ENCODE peak calls at places on chromosomes 13 and 19, in eight cellular contexts. One of them, this sample, is unnamed.

GRCh38 chr13:32587774-32588165 is 1.5 kb downstream of the PDS5B start:
- DNase-seq in bronchial epithelial cell: peak; percentile 39
- DNase-seq in MM.1S: peak; percentile 15
- DNase-seq in suprapubic skin: no peak
- DNase-seq in foreskin fibroblast: no peak
- DNase-seq in cardiac fibroblast: no peak
- DNase-seq in IMR-90: peak; percentile 30
- DNase-seq in upper lobe of right lung: no peak
- DNase-seq in this sample: peak; percentile 21

GRCh38 chr19:33249740-33250366 is 24.2 kb upstream of the SLC7A10 start:
- DNase-seq in upper lobe of right lung: no peak
- DNase-seq in suprapubic skin: no peak
- DNase-seq in cardiac fibroblast: no peak
- DNase-seq in MM.1S: no peak
- DNase-seq in bronchial epithelial cell: no peak
- DNase-seq in IMR-90: no peak
- DNase-seq in foreskin fibroblast: no peak
- DNase-seq in this sample: no peak

GRCh38 chr19:1812426-1813196 is 535 bp upstream of the ATP8B3 start:
- DNase-seq in MM.1S: peak; percentile 93
- DNase-seq in cardiac fibroblast: peak; percentile 96
- DNase-seq in upper lobe of right lung: peak; percentile 96
- DNase-seq in suprapubic skin: peak; percentile 97
- DNase-seq in IMR-90: peak; percentile 90
- DNase-seq in bronchial epithelial cell: peak; percentile 89
- DNase-seq in foreskin fibroblast: peak; percentile 97
- DNase-seq in this sample: peak; percentile 87

GRCh38 chr13:49759503-49759902 is 33.0 kb downstream of the KPNA3 start:
- DNase-seq in upper lobe of right lung: no peak
- DNase-seq in cardiac fibroblast: no peak
- DNase-seq in foreskin fibroblast: peak; percentile 21
- DNase-seq in suprapubic skin: no peak
- DNase-seq in bronchial epithelial cell: no peak
- DNase-seq in MM.1S: no peak
- DNase-seq in IMR-90: no peak
- DNase-seq in this sample: no peak

GRCh38 chr13:33322474-33322827 is 36.9 kb upstream of the STARD13 start:
- DNase-seq in upper lobe of right lung: no peak
- DNase-seq in suprapubic skin: no peak
- DNase-seq in bronchial epithelial cell: no peak
- DNase-seq in IMR-90: peak; percentile 95
- DNase-seq in cardiac fibroblast: peak; percentile 85
- DNase-seq in foreskin fibroblast: peak; percentile 86
- DNase-seq in MM.1S: no peak
- DNase-seq in this sample: no peak

GRCh38 chr13:52832268-52832667 is 16.2 kb downstream of the PCDH8 start:
- DNase-seq in foreskin fibroblast: no peak
- DNase-seq in cardiac fibroblast: no peak
- DNase-seq in upper lobe of right lung: no peak
- DNase-seq in IMR-90: no peak
- DNase-seq in suprapubic skin: no peak
- DNase-seq in MM.1S: no peak
- DNase-seq in bronchial epithelial cell: no peak
- DNase-seq in this sample: no peak

GRCh38 chr13:39522329-39522728 is 80.7 kb downstream of the LHFPL6 start:
- DNase-seq in bronchial epithelial cell: no peak
- DNase-seq in cardiac fibroblast: no peak
- DNase-seq in upper lobe of right lung: no peak
- DNase-seq in MM.1S: no peak
- DNase-seq in IMR-90: no peak
- DNase-seq in foreskin fibroblast: no peak
- DNase-seq in suprapubic skin: no peak
- DNase-seq in this sample: no peak

GRCh38 chr13:77637583-77637982 is 59.9 kb upstream of the SLAIN1 start:
- DNase-seq in IMR-90: no peak
- DNase-seq in upper lobe of right lung: no peak
- DNase-seq in suprapubic skin: no peak
- DNase-seq in bronchial epithelial cell: no peak
- DNase-seq in foreskin fibroblast: no peak
- DNase-seq in cardiac fibroblast: no peak
- DNase-seq in MM.1S: no peak
- DNase-seq in this sample: no peak

GRCh38 chr19:35901854-35902661 is at the start of gene HCST:
- DNase-seq in foreskin fibroblast: peak; percentile 63
- DNase-seq in cardiac fibroblast: no peak
- DNase-seq in MM.1S: no peak
- DNase-seq in upper lobe of right lung: no peak
- DNase-seq in suprapubic skin: no peak
- DNase-seq in IMR-90: peak; percentile 22
- DNase-seq in bronchial epithelial cell: peak; percentile 29
- DNase-seq in this sample: peak; percentile 9

GRCh38 chr19:55406869-55407624 is 541 bp downstream of the UBE2S start:
- DNase-seq in IMR-90: no peak
- DNase-seq in MM.1S: peak; percentile 30
- DNase-seq in suprapubic skin: no peak
- DNase-seq in foreskin fibroblast: peak; percentile 70
- DNase-seq in cardiac fibroblast: peak; percentile 50
- DNase-seq in bronchial epithelial cell: no peak
- DNase-seq in upper lobe of right lung: peak; percentile 77
- DNase-seq in this sample: no peak

GRCh38 chr19:36686365-36687213 is 823 bp upstream of the ZNF567 start:
- DNase-seq in bronchial epithelial cell: peak; percentile 6
- DNase-seq in upper lobe of right lung: no peak
- DNase-seq in foreskin fibroblast: peak; percentile 39
- DNase-seq in IMR-90: peak; percentile 5
- DNase-seq in MM.1S: no peak
- DNase-seq in suprapubic skin: no peak
- DNase-seq in cardiac fibroblast: peak; percentile 6
- DNase-seq in this sample: peak; percentile 2

GRCh38 chr19:13214036-13214730 is 64.0 kb downstream of the IER2 start:
- DNase-seq in IMR-90: no peak
- DNase-seq in cardiac fibroblast: no peak
- DNase-seq in foreskin fibroblast: no peak
- DNase-seq in bronchial epithelial cell: no peak
- DNase-seq in MM.1S: no peak
- DNase-seq in upper lobe of right lung: no peak
- DNase-seq in suprapubic skin: no peak
- DNase-seq in this sample: no peak

GRCh38 chr19:8592231-8593009 is 15.2 kb upstream of the MYO1F start:
- DNase-seq in upper lobe of right lung: peak; percentile 91
- DNase-seq in IMR-90: peak; percentile 95
- DNase-seq in bronchial epithelial cell: no peak
- DNase-seq in foreskin fibroblast: peak; percentile 91
- DNase-seq in cardiac fibroblast: peak; percentile 98
- DNase-seq in MM.1S: no peak
- DNase-seq in suprapubic skin: peak; percentile 98
- DNase-seq in this sample: peak; percentile 33

GRCh38 chr19:918481-919156 is 1.5 kb downstream of the KISS1R start:
- DNase-seq in suprapubic skin: no peak
- DNase-seq in foreskin fibroblast: no peak
- DNase-seq in IMR-90: no peak
- DNase-seq in MM.1S: no peak
- DNase-seq in cardiac fibroblast: no peak
- DNase-seq in bronchial epithelial cell: no peak
- DNase-seq in upper lobe of right lung: peak; percentile 65
- DNase-seq in this sample: peak; percentile 19

GRCh38 chr19:30283556-30283955 is 88.6 kb upstream of the ZNF536 start:
- DNase-seq in suprapubic skin: no peak
- DNase-seq in upper lobe of right lung: no peak
- DNase-seq in cardiac fibroblast: no peak
- DNase-seq in MM.1S: no peak
- DNase-seq in IMR-90: no peak
- DNase-seq in bronchial epithelial cell: no peak
- DNase-seq in foreskin fibroblast: no peak
- DNase-seq in this sample: no peak

GRCh38 chr19:2246014-2246620 is 3.0 kb upstream of the AMH start:
- DNase-seq in bronchial epithelial cell: no peak
- DNase-seq in MM.1S: no peak
- DNase-seq in cardiac fibroblast: no peak
- DNase-seq in suprapubic skin: no peak
- DNase-seq in foreskin fibroblast: no peak
- DNase-seq in upper lobe of right lung: no peak
- DNase-seq in IMR-90: no peak
- DNase-seq in this sample: no peak

GRCh38 chr19:10292789-10293636 is 3.3 kb downstream of the ICAM5 start:
- DNase-seq in foreskin fibroblast: no peak
- DNase-seq in suprapubic skin: no peak
- DNase-seq in upper lobe of right lung: no peak
- DNase-seq in MM.1S: no peak
- DNase-seq in cardiac fibroblast: no peak
- DNase-seq in IMR-90: no peak
- DNase-seq in bronchial epithelial cell: no peak
- DNase-seq in this sample: peak; percentile 32

GRCh38 chr19:10295847-10296591 is 6.3 kb downstream of the ICAM5 start:
- DNase-seq in cardiac fibroblast: no peak
- DNase-seq in foreskin fibroblast: no peak
- DNase-seq in IMR-90: no peak
- DNase-seq in suprapubic skin: no peak
- DNase-seq in bronchial epithelial cell: no peak
- DNase-seq in MM.1S: no peak
- DNase-seq in upper lobe of right lung: no peak
- DNase-seq in this sample: no peak

GRCh38 chr19:10294368-10294697 is 4.6 kb downstream of the ICAM5 start:
- DNase-seq in suprapubic skin: no peak
- DNase-seq in bronchial epithelial cell: no peak
- DNase-seq in foreskin fibroblast: peak; percentile 38
- DNase-seq in cardiac fibroblast: no peak
- DNase-seq in IMR-90: no peak
- DNase-seq in upper lobe of right lung: no peak
- DNase-seq in MM.1S: no peak
- DNase-seq in this sample: no peak

GRCh38 chr19:10293637-10294367 is 4.0 kb downstream of the ICAM5 start:
- DNase-seq in suprapubic skin: no peak
- DNase-seq in IMR-90: no peak
- DNase-seq in foreskin fibroblast: no peak
- DNase-seq in upper lobe of right lung: no peak
- DNase-seq in cardiac fibroblast: no peak
- DNase-seq in bronchial epithelial cell: no peak
- DNase-seq in MM.1S: no peak
- DNase-seq in this sample: no peak

DNA sequence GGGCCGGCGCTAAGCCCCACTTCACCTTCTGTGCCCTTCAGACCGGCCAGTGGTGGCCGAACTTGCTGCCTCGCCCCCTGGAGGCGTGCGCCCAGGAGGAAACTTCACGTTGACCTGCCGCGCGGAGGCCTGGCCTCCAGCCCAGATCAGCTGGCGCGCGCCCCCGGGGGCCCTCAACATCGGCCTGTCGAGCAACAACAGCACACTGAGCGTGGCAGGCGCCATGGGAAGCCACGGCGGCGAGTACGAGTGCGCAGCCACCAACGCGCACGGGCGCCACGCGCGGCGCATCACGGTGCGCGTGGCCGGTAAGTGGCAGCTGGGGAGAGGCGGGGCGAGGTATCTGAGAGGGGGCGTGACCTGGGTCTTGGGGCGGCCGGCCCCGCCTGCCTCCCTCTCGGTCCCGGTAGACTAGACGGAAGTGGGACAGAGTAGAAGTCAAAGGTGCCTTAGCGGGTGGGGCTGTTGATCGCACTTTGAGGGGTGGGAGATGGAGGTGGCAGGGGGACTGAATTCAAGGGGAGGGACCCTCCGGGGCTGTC is 5.6 kb downstream of the ICAM5 start:
- DNase-seq in MM.1S: peak; percentile 50
- DNase-seq in IMR-90: no peak
- DNase-seq in bronchial epithelial cell: no peak
- DNase-seq in suprapubic skin: no peak
- DNase-seq in upper lobe of right lung: peak; percentile 89
- DNase-seq in foreskin fibroblast: peak; percentile 37
- DNase-seq in cardiac fibroblast: peak; percentile 42
- DNase-seq in this sample: no peak
- H3K4me3 ChIP-seq in MM.1S: peak overlapping the region; percentile 53
- H3K4me3 ChIP-seq in IMR-90: no peak overlapping the region
- H3K4me3 ChIP-seq in bronchial epithelial cell: no peak overlapping the region
- H3K4me3 ChIP-seq in suprapubic skin: peak overlapping the region; percentile 39
- H3K4me3 ChIP-seq in upper lobe of right lung: peak overlapping the region; percentile 37
- H3K4me3 ChIP-seq in foreskin fibroblast: no peak overlapping the region
- H3K4me3 ChIP-seq in cardiac fibroblast: peak overlapping the region; percentile 14
- H3K4me3 ChIP-seq in this sample: no peak overlapping the region

DNA sequence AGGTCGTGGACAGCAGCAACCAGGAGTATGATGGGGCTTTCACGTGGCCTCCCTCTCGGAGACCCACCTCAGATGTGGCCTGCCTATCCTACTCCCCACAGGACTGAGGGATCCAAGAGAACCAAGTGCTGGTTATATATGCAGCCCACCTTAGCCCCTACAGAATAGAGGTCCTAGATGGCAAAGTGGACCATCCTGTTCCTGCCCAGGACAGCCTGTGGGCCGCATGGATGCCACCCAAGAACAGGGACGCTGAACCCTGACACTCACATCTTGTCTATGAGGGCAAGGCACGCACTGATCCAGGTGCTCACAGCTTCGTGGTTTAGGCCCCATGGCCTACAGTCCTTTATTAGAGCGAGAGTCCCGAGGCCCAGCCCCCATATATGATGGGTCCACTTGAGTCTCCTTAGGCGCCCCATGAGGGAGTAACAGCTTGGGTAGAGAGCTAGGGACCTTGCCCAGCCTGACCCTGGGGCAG is 1.5 kb upstream of the SLC27A5 start:
- DNase-seq in bronchial epithelial cell: no peak
- DNase-seq in IMR-90: no peak
- DNase-seq in MM.1S: no peak
- DNase-seq in upper lobe of right lung: no peak
- DNase-seq in suprapubic skin: no peak
- DNase-seq in foreskin fibroblast: no peak
- DNase-seq in cardiac fibroblast: no peak
- DNase-seq in this sample: no peak
- H3K4me3 ChIP-seq in bronchial epithelial cell: no peak overlapping the region
- H3K4me3 ChIP-seq in IMR-90: no peak overlapping the region
- H3K4me3 ChIP-seq in MM.1S: no peak overlapping the region
- H3K4me3 ChIP-seq in upper lobe of right lung: no peak overlapping the region
- H3K4me3 ChIP-seq in suprapubic skin: no peak overlapping the region
- H3K4me3 ChIP-seq in foreskin fibroblast: no peak overlapping the region
- H3K4me3 ChIP-seq in cardiac fibroblast: no peak overlapping the region
- H3K4me3 ChIP-seq in this sample: no peak overlapping the region

GRCh38 chr19:37855098-37855497 is 51.3 kb downstream of the WDR87 start:
- DNase-seq in cardiac fibroblast: peak; percentile 11
- DNase-seq in bronchial epithelial cell: peak; percentile 12
- DNase-seq in suprapubic skin: no peak
- DNase-seq in foreskin fibroblast: peak; percentile 68
- DNase-seq in MM.1S: no peak
- DNase-seq in upper lobe of right lung: no peak
- DNase-seq in IMR-90: peak; percentile 17
- DNase-seq in this sample: no peak
- H3K4me3 ChIP-seq in cardiac fibroblast: no peak overlapping the region
- H3K4me3 ChIP-seq in bronchial epithelial cell: no peak overlapping the region
- H3K4me3 ChIP-seq in suprapubic skin: no peak overlapping the region
- H3K4me3 ChIP-seq in foreskin fibroblast: peak overlapping the region; percentile 27
- H3K4me3 ChIP-seq in MM.1S: no peak overlapping the region
- H3K4me3 ChIP-seq in upper lobe of right lung: no peak overlapping the region
- H3K4me3 ChIP-seq in IMR-90: peak overlapping the region; percentile 5
- H3K4me3 ChIP-seq in this sample: no peak overlapping the region

DNA sequence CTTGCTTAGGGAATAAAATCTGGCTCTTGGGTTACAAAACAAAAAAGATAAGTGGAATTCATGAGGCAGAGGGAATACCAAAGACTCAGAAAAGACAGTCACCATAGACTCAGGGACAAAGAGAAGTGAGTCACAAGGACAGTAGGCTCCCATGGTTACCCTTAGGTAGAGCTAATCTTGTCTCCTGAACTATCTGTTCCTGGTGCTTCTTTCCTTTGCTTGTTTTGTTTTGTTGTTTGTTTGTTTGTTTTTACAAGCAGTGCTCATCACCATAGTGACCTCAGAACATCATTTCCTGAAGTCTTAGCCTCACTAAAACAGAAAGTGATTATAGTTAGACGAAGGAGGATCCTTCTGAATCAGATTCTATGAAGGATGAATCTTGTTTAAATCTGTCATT is 142.3 kb upstream of the SOX21 start:
- DNase-seq in bronchial epithelial cell: no peak
- DNase-seq in upper lobe of right lung: no peak
- DNase-seq in MM.1S: no peak
- DNase-seq in IMR-90: no peak
- DNase-seq in cardiac fibroblast: no peak
- DNase-seq in foreskin fibroblast: no peak
- DNase-seq in suprapubic skin: no peak
- DNase-seq in this sample: no peak
- H3K4me3 ChIP-seq in bronchial epithelial cell: no peak overlapping the region
- H3K4me3 ChIP-seq in upper lobe of right lung: no peak overlapping the region
- H3K4me3 ChIP-seq in MM.1S: no peak overlapping the region
- H3K4me3 ChIP-seq in IMR-90: no peak overlapping the region
- H3K4me3 ChIP-seq in cardiac fibroblast: no peak overlapping the region
- H3K4me3 ChIP-seq in foreskin fibroblast: no peak overlapping the region
- H3K4me3 ChIP-seq in suprapubic skin: no peak overlapping the region
- H3K4me3 ChIP-seq in this sample: no peak overlapping the region